ENCODE peak calls at places on chromosomes 3 and 15, in seven cellular contexts. H, A, B, E, X, D and C are unnamed samples.

GRCh38 chr3:52606373-52607085 is 70.1 kb downstream of the UQCC5 start:
- DNase-seq in H (no peak), A (no peak), B (no peak), E (peak; percentile 33), X (peak; percentile 45), D (peak; percentile 89), C (no peak)

GRCh38 chr3:25812644-25813043 is 22.8 kb downstream of the OXSM start:
- DNase-seq in H (no peak), A (no peak), B (no peak), E (no peak), X (no peak), D (no peak), C (no peak)

GRCh38 chr15:65184305-65184943 is 718 bp downstream of the CLPX start:
- DNase-seq in H (peak; percentile 63), A (no peak), B (peak; percentile 68), E (no peak), X (peak; percentile 66), D (no peak), C (peak; percentile 36)

GRCh38 chr3:144821583-144821982 is 850.0 kb downstream of the DIPK2A start:
- DNase-seq in H (no peak), A (no peak), B (no peak), E (no peak), X (no peak), D (no peak), C (no peak)

GRCh38 chr3:14175383-14176037 is 2.9 kb downstream of the XPC start:
- DNase-seq in H (no peak), A (no peak), B (peak; percentile 66), E (no peak), X (no peak), D (no peak), C (no peak)

GRCh38 chr3:131072099-131072559 is 45.5 kb downstream of the NEK11 start:
- DNase-seq in H (no peak), A (no peak), B (no peak), E (no peak), X (no peak), D (no peak), C (no peak)

GRCh38 chr3:12194669-12195161 is 36.0 kb upstream of the TIMP4 start:
- DNase-seq in H (no peak), A (no peak), B (peak; percentile 86), E (no peak), X (no peak), D (peak; percentile 86), C (peak; percentile 35)

GRCh38 chr3:99681512-99681911 is 43.1 kb downstream of the COL8A1 start:
- DNase-seq in H (no peak), A (no peak), B (peak; percentile 74), E (no peak), X (no peak), D (no peak), C (no peak)

GRCh38 chr3:112376996-112377395 is 44.0 kb downstream of the CD200 start:
- DNase-seq in H (no peak), A (no peak), B (no peak), E (no peak), X (no peak), D (no peak), C (no peak)

GRCh38 chr3:101836907-101837598 is 12.3 kb upstream of the NFKBIZ start:
- DNase-seq in H (no peak), A (no peak), B (no peak), E (no peak), X (no peak), D (no peak), C (no peak)

GRCh38 chr3:97793415-97794019 is 28.3 kb upstream of the CRYBG3 start:
- DNase-seq in H (no peak), A (no peak), B (peak; percentile 69), E (peak; percentile 59), X (no peak), D (peak; percentile 26), C (peak; percentile 31)

GRCh38 chr3:61358364-61358763 is 107.1 kb upstream of the FHIT start:
- DNase-seq in H (no peak), A (no peak), B (peak; percentile 91), E (no peak), X (peak; percentile 91), D (no peak), C (no peak)

GRCh38 chr3:30098206-30098605 is 508.2 kb upstream of the TGFBR2 start:
- DNase-seq in H (no peak), A (no peak), B (no peak), E (no peak), X (no peak), D (no peak), C (no peak)

GRCh38 chr3:109952924-109953323 is 615.6 kb upstream of the DPPA4 start:
- DNase-seq in H (no peak), A (no peak), B (no peak), E (no peak), X (no peak), D (no peak), C (no peak)

GRCh38 chr3:11195201-11195600 is 40.9 kb downstream of the HRH1 start:
- DNase-seq in H (no peak), A (no peak), B (no peak), E (no peak), X (no peak), D (no peak), C (no peak)

GRCh38 chr3:10268930-10269329 is 20.7 kb downstream of the TATDN2 start:
- DNase-seq in H (no peak), A (no peak), B (no peak), E (no peak), X (no peak), D (no peak), C (no peak)

GRCh38 chr3:25820372-25820771 is 30.5 kb downstream of the OXSM start:
- DNase-seq in H (no peak), A (no peak), B (peak; percentile 14), E (no peak), X (no peak), D (no peak), C (no peak)

GRCh38 chr15:70923311-70924080 is 30.9 kb downstream of the LRRC49 start:
- DNase-seq in H (no peak), A (no peak), B (no peak), E (no peak), X (no peak), D (no peak), C (no peak)

GRCh38 chr3:30286007-30286669 is 320.3 kb upstream of the TGFBR2 start:
- DNase-seq in H (no peak), A (no peak), B (no peak), E (no peak), X (peak; percentile 76), D (peak; percentile 68), C (no peak)

GRCh38 chr15:69748700-69749099 is 296.1 kb downstream of the RPLP1 start:
- DNase-seq in H (no peak), A (no peak), B (no peak), E (no peak), X (no peak), D (no peak), C (no peak)

GRCh38 chr3:38229036-38229435 is 36.6 kb upstream of the SLC22A13 start:
- DNase-seq in H (no peak), A (no peak), B (no peak), E (no peak), X (no peak), D (no peak), C (no peak)

GRCh38 chr3:96966181-96966929 is 152.0 kb downstream of the EPHA6 start:
- DNase-seq in H (no peak), A (no peak), B (no peak), E (no peak), X (no peak), D (no peak), C (no peak)

GRCh38 chr3:52150860-52151259 is 3.4 kb downstream of the POC1A start:
- DNase-seq in H (no peak), A (no peak), B (no peak), E (no peak), X (no peak), D (no peak), C (no peak)

GRCh38 chr3:72907131-72907697 is 19.4 kb downstream of the GXYLT2 start:
- DNase-seq in H (no peak), A (no peak), B (no peak), E (no peak), X (peak; percentile 52), D (no peak), C (no peak)

GRCh38 chr3:157317895-157318294 is 118.8 kb upstream of the PTX3 start:
- DNase-seq in H (no peak), A (no peak), B (no peak), E (no peak), X (no peak), D (no peak), C (no peak)

GRCh38 chr15:44573386-44573785 is 36.4 kb downstream of the EIF3J start:
- DNase-seq in H (no peak), A (no peak), B (no peak), E (no peak), X (no peak), D (no peak), C (no peak)

GRCh38 chr3:88321696-88322095 is 171.9 kb downstream of the C3orf38 start:
- DNase-seq in H (no peak), A (no peak), B (no peak), E (no peak), X (no peak), D (no peak), C (no peak)

GRCh38 chr3:172606021-172606420 is 82.8 kb upstream of the TNFSF10 start:
- DNase-seq in H (no peak), A (no peak), B (no peak), E (no peak), X (no peak), D (no peak), C (no peak)

GRCh38 chr15:74380361-74381189 is 13.1 kb upstream of the CYP11A1 start:
- DNase-seq in H (no peak), A (no peak), B (no peak), E (no peak), X (no peak), D (no peak), C (no peak)